ENCODE peak calls at places on chromosomes 7 and 10, in four cellular contexts. One of them, this sample, is unnamed.
A peak's percentile ranks its signal among the peaks of the same experiment; 100 is the strongest.

GRCh38 chr7:111763221-111763791 is 201.0 kb upstream of the IMMP2L start:
- DNase-seq in H9: peak; percentile 47
- DNase-seq in mesendoderm: peak; percentile 71
- DNase-seq in H1: no peak
- DNase-seq in this sample: peak; percentile 71

GRCh38 chr10:867807-868206 is 63.7 kb downstream of the LARP4B start:
- DNase-seq in mesendoderm: no peak
- DNase-seq in H1: no peak
- DNase-seq in H9: no peak
- DNase-seq in this sample: peak; percentile 44

GRCh38 chr7:82362129-82362528 is 81.4 kb downstream of the CACNA2D1 start:
- DNase-seq in mesendoderm: no peak
- DNase-seq in H9: no peak
- DNase-seq in H1: no peak
- DNase-seq in this sample: peak; percentile 86

GRCh38 chr10:106043833-106044232 is 1120.7 kb downstream of the SORCS1 start:
- DNase-seq in H9: no peak
- DNase-seq in mesendoderm: peak; percentile 8
- DNase-seq in H1: no peak
- DNase-seq in this sample: peak; percentile 2

GRCh38 chr7:25069900-25070443 is 55.1 kb downstream of the CYCS start:
- DNase-seq in mesendoderm: peak; percentile 84
- DNase-seq in H9: peak; percentile 59
- DNase-seq in H1: no peak
- DNase-seq in this sample: peak; percentile 88

GRCh38 chr7:155431711-155432110 is 26.2 kb upstream of the EN2 start:
- DNase-seq in H9: no peak
- DNase-seq in mesendoderm: no peak
- DNase-seq in H1: no peak
- DNase-seq in this sample: no peak

GRCh38 chr10:117697402-117697801 is 154.9 kb downstream of the EMX2 start:
- DNase-seq in H1: no peak
- DNase-seq in H9: no peak
- DNase-seq in mesendoderm: no peak
- DNase-seq in this sample: no peak

GRCh38 chr7:150949971-150950491 is 28.1 kb downstream of the KCNH2 start:
- DNase-seq in H1: no peak
- DNase-seq in mesendoderm: no peak
- DNase-seq in H9: peak; percentile 31
- DNase-seq in this sample: no peak

GRCh38 chr7:16169537-16169936 is 251.8 kb downstream of the CRPPA start:
- DNase-seq in H1: no peak
- DNase-seq in mesendoderm: no peak
- DNase-seq in H9: no peak
- DNase-seq in this sample: no peak

GRCh38 chr7:98177553-98177952 is 33.7 kb upstream of the BHLHA15 start:
- DNase-seq in H1: no peak
- DNase-seq in H9: no peak
- DNase-seq in mesendoderm: no peak
- DNase-seq in this sample: no peak

GRCh38 chr7:149252378-149252777 is 9.6 kb upstream of the ZNF783 start:
- DNase-seq in H9: no peak
- DNase-seq in mesendoderm: no peak
- DNase-seq in H1: no peak
- DNase-seq in this sample: no peak

GRCh38 chr10:105063796-105064195 is 422.7 kb downstream of the SORCS3 start:
- DNase-seq in H1: peak; percentile 38
- DNase-seq in H9: peak; percentile 71
- DNase-seq in mesendoderm: peak; percentile 83
- DNase-seq in this sample: no peak

GRCh38 chr7:142110098-142110497 is 1.4 kb upstream of the MGAM2 start:
- DNase-seq in H9: no peak
- DNase-seq in H1: no peak
- DNase-seq in mesendoderm: no peak
- DNase-seq in this sample: no peak

GRCh38 chr7:8480466-8480865 is 47.1 kb downstream of the NXPH1 start:
- DNase-seq in H1: no peak
- DNase-seq in mesendoderm: no peak
- DNase-seq in H9: no peak
- DNase-seq in this sample: no peak

GRCh38 chr7:119630570-119630969 is 642.4 kb upstream of the KCND2 start:
- DNase-seq in H9: no peak
- DNase-seq in mesendoderm: peak; percentile 43
- DNase-seq in H1: no peak
- DNase-seq in this sample: no peak

GRCh38 chr10:95279042-95279820 is 11.6 kb downstream of the PDLIM1 start:
- DNase-seq in mesendoderm: no peak
- DNase-seq in H1: no peak
- DNase-seq in H9: no peak
- DNase-seq in this sample: peak; percentile 81
- H4K5ac ChIP-seq in mesendoderm: no peak overlapping the region
- H4K5ac ChIP-seq in H1: no peak overlapping the region
- H4K5ac ChIP-seq in H9: no peak overlapping the region
- H4K5ac ChIP-seq in this sample: no peak overlapping the region

DNA sequence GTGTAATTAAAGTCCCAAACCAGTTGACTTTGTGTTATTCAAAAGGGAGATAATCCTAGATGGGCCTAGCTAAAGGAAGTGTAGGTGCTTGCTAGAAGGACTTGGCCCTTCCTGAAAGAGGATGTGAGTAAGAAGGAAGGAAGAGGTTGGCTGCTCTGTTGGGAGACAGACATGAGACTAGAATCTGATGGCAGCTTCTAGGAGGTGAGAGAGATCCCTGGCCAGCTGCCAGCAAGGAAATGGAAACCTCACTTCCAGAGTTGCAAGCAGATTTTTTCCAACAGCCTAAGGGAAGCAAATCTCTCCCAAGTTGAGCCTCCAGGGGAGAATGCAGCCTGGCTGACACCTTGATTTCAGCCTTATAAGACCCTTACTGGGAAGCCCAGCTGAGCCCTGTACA is 368.4 kb upstream of the ZMIZ1 start:
- DNase-seq in H1: no peak
- DNase-seq in mesendoderm: no peak
- DNase-seq in H9: no peak
- DNase-seq in this sample: peak; percentile 38
- H4K5ac ChIP-seq in H1: no peak overlapping the region
- H4K5ac ChIP-seq in mesendoderm: no peak overlapping the region
- H4K5ac ChIP-seq in H9: no peak overlapping the region
- H4K5ac ChIP-seq in this sample: no peak overlapping the region

DNA sequence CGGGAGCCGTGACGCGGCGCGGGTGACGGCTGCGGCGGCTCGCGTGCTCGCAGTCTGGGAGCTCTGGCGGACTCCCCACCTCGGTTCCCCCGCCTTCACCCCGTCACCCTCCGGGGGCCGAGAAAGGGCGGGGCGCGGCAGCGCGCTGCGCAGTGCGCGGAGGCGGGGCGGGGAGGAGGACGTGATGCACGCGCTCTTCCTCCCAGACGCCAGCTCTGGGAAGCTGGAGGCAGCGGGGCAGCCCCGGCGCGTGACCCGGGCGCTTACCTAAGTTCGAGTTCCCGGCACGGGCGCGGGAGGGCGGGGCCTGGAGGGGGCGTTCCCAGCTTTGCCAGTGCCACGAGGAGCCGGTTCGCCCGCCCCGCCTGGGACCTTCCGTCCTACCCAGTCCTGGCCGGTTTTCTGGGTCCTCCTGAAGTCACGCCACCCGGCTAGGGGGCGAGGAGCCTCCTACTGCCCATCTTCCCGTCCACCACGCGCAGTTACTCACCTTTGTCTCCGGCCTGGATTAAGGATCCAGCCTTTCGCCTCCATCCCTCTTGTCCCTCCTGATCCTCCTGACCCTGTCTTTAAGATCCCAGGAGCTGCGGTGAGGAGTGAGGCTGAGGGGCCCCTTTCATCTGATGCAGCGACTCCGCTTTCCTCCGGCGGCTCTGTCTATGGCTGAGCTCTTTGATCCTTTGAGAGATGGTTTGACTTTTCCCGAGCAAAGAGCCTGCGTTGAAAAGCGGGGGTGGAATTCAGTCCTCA is 443 bp upstream of the NAMPT start:
- DNase-seq in H1: peak; percentile 95
- DNase-seq in H9: peak; percentile 99
- DNase-seq in mesendoderm: peak; percentile 99
- DNase-seq in this sample: peak; percentile 97
- H4K5ac ChIP-seq in H1: peak overlapping the region; percentile 95
- H4K5ac ChIP-seq in H9: peak overlapping the region; percentile 19
- H4K5ac ChIP-seq in mesendoderm: no peak overlapping the region
- H4K5ac ChIP-seq in this sample: peak overlapping the region; percentile 53

GRCh38 chr10:112565434-112566053 is 118.5 kb downstream of the VTI1A start:
- DNase-seq in H1: no peak
- DNase-seq in H9: peak; percentile 44
- DNase-seq in mesendoderm: peak; percentile 82
- DNase-seq in this sample: peak; percentile 72

GRCh38 chr10:112570585-112570984 is 123.6 kb downstream of the VTI1A start:
- DNase-seq in H9: no peak
- DNase-seq in H1: no peak
- DNase-seq in mesendoderm: no peak
- DNase-seq in this sample: no peak
- H4K5ac ChIP-seq in H9: no peak overlapping the region
- H4K5ac ChIP-seq in H1: no peak overlapping the region
- H4K5ac ChIP-seq in mesendoderm: no peak overlapping the region
- H4K5ac ChIP-seq in this sample: no peak overlapping the region

GRCh38 chr10:35641430-35642015 is 573 bp downstream of the FZD8 start:
- DNase-seq in mesendoderm: no peak
- DNase-seq in H9: peak; percentile 32
- DNase-seq in H1: no peak
- DNase-seq in this sample: peak; percentile 42
- H4K5ac ChIP-seq in mesendoderm: no peak overlapping the region
- H4K5ac ChIP-seq in H9: no peak overlapping the region
- H4K5ac ChIP-seq in H1: no peak overlapping the region
- H4K5ac ChIP-seq in this sample: no peak overlapping the region

GRCh38 chr7:66426996-66427395 is 201.7 kb upstream of the KCTD7 start:
- DNase-seq in H9: no peak
- DNase-seq in mesendoderm: no peak
- DNase-seq in H1: no peak
- DNase-seq in this sample: no peak

GRCh38 chr7:66426332-66426731 is 202.3 kb upstream of the KCTD7 start:
- DNase-seq in mesendoderm: no peak
- DNase-seq in H9: no peak
- DNase-seq in H1: no peak
- DNase-seq in this sample: no peak

GRCh38 chr7:66427956-66428355 is 200.7 kb upstream of the KCTD7 start:
- DNase-seq in H9: no peak
- DNase-seq in H1: no peak
- DNase-seq in mesendoderm: no peak
- DNase-seq in this sample: no peak

GRCh38 chr7:66430164-66430545 is 198.5 kb upstream of the KCTD7 start:
- DNase-seq in H1: no peak
- DNase-seq in mesendoderm: no peak
- DNase-seq in H9: no peak
- DNase-seq in this sample: no peak

GRCh38 chr7:66429498-66430163 is 199.1 kb upstream of the KCTD7 start:
- DNase-seq in mesendoderm: peak; percentile 56
- DNase-seq in H1: no peak
- DNase-seq in H9: no peak
- DNase-seq in this sample: no peak
- H4K5ac ChIP-seq in mesendoderm: no peak overlapping the region
- H4K5ac ChIP-seq in H1: no peak overlapping the region
- H4K5ac ChIP-seq in H9: no peak overlapping the region
- H4K5ac ChIP-seq in this sample: no peak overlapping the region

DNA sequence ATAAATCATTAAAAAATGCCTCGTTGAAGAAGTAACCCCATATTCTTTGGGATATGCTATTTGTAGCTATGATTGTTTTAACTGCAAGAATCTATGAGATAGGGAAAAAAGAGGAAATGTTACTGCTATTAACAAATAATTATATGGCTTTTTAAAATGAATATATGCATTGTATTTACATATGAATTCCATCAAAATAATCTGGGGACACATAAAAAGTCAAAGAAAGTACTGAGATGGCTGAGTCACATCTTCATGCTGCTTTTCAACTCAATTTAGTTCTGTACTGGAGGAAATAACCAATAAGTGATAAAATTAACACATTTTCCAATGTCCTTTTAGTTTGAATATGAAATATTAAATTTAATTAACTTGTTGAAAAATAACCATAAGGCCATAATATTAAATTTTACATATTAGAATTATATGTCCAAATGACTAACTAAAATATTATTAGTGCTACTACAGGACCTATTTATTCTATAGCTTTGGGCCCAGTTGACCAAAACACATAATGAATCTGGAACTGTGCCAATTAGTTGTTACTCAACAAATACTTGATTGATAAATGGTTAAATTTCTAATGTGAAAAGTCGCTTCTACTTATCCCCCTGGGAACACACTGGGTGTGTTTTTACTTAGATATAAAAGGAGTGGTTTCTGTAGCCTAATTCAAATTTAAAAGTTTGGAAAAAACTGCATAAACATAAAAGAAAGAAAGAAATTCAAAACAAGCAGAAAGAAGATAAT is 214.6 kb upstream of the PFKP start:
- DNase-seq in H1: no peak
- DNase-seq in mesendoderm: no peak
- DNase-seq in H9: no peak
- DNase-seq in this sample: no peak
- H4K5ac ChIP-seq in H1: no peak overlapping the region
- H4K5ac ChIP-seq in mesendoderm: no peak overlapping the region
- H4K5ac ChIP-seq in H9: no peak overlapping the region
- H4K5ac ChIP-seq in this sample: no peak overlapping the region

DNA sequence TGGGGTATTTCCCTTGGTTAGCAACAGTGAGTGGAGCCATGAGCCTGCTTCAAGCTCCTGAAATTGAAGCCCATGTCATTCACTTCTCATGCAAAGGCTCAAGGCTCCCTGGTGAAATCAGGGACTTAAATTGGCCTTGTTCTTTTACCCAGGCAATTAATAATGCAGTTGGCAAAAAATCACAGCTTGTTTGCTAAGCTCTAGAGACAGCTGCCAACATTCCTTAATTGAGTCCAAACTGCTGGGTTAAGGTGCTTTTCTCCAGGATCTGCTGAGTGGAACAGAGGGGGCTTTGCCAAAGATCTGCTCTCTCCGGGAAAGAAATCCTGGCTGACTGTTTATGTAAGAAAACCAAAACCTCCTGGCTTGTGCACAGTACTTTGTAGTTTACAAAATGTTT is 257.7 kb upstream of the GHITM start:
- DNase-seq in mesendoderm: no peak
- DNase-seq in H1: no peak
- DNase-seq in H9: no peak
- DNase-seq in this sample: no peak
- H4K5ac ChIP-seq in mesendoderm: no peak overlapping the region
- H4K5ac ChIP-seq in H1: no peak overlapping the region
- H4K5ac ChIP-seq in H9: no peak overlapping the region
- H4K5ac ChIP-seq in this sample: no peak overlapping the region

GRCh38 chr7:12601302-12601869 is 30.9 kb downstream of the SCIN start:
- DNase-seq in mesendoderm: no peak
- DNase-seq in H1: no peak
- DNase-seq in H9: no peak
- DNase-seq in this sample: no peak
- H4K5ac ChIP-seq in mesendoderm: no peak overlapping the region
- H4K5ac ChIP-seq in H1: no peak overlapping the region
- H4K5ac ChIP-seq in H9: no peak overlapping the region
- H4K5ac ChIP-seq in this sample: no peak overlapping the region

GRCh38 chr7:41274179-41274578 is 428.7 kb downstream of the INHBA start:
- DNase-seq in mesendoderm: no peak
- DNase-seq in H9: no peak
- DNase-seq in H1: no peak
- DNase-seq in this sample: no peak

GRCh38 chr7:41272664-41273063 is 430.2 kb downstream of the INHBA start:
- DNase-seq in H1: no peak
- DNase-seq in mesendoderm: no peak
- DNase-seq in H9: no peak
- DNase-seq in this sample: no peak

GRCh38 chr7:41268874-41269273 is 434.0 kb downstream of the INHBA start:
- DNase-seq in mesendoderm: no peak
- DNase-seq in H9: no peak
- DNase-seq in H1: no peak
- DNase-seq in this sample: peak; percentile 5
- H4K5ac ChIP-seq in mesendoderm: no peak overlapping the region
- H4K5ac ChIP-seq in H9: no peak overlapping the region
- H4K5ac ChIP-seq in H1: no peak overlapping the region
- H4K5ac ChIP-seq in this sample: no peak overlapping the region

This sample was measured in IMR-90.